ENCODE peak calls at places on chromosome 1, in four cellular contexts. One of them, this sample, is unnamed.

GRCh38 chr1:38530957-38531356 is 328.6 kb downstream of the RRAGC start:
- DNase-seq in RWPE1: no peak
- DNase-seq in ovary: no peak
- DNase-seq in lung: no peak
- DNase-seq in this sample: no peak

GRCh38 chr1:169132512-169133227 is 26.2 kb downstream of the ATP1B1 start:
- DNase-seq in ovary: no peak
- DNase-seq in RWPE1: no peak
- DNase-seq in lung: no peak
- DNase-seq in this sample: no peak

GRCh38 chr1:241413386-241413785 is 56.4 kb upstream of the RGS7 start:
- DNase-seq in RWPE1: no peak
- DNase-seq in lung: no peak
- DNase-seq in ovary: no peak
- DNase-seq in this sample: no peak

GRCh38 chr1:64938991-64939390 is 27.4 kb downstream of the JAK1 start:
- DNase-seq in ovary: no peak
- DNase-seq in RWPE1: no peak
- DNase-seq in lung: no peak
- DNase-seq in this sample: no peak

GRCh38 chr1:93186667-93187066 is 6.1 kb downstream of the CCDC18 start:
- DNase-seq in RWPE1: no peak
- DNase-seq in ovary: no peak
- DNase-seq in lung: no peak
- DNase-seq in this sample: no peak

GRCh38 chr1:29912413-29912812 is 676.1 kb downstream of the PTPRU start:
- DNase-seq in RWPE1: no peak
- DNase-seq in lung: no peak
- DNase-seq in ovary: no peak
- DNase-seq in this sample: no peak

GRCh38 chr1:9413143-9413876 is 120.6 kb downstream of the SPSB1 start:
- DNase-seq in lung: no peak
- DNase-seq in ovary: peak
- DNase-seq in RWPE1: peak
- DNase-seq in this sample: no peak

GRCh38 chr1:18646776-18647410 is 16.2 kb downstream of the PAX7 start:
- DNase-seq in ovary: no peak
- DNase-seq in RWPE1: no peak
- DNase-seq in lung: no peak
- DNase-seq in this sample: no peak

GRCh38 chr1:90716552-90717355 is at the start of gene BARHL2:
- DNase-seq in ovary: no peak
- DNase-seq in RWPE1: no peak
- DNase-seq in lung: no peak
- DNase-seq in this sample: peak

GRCh38 chr1:155978325-155978972 is at the start of gene ARHGEF2:
- DNase-seq in lung: peak
- DNase-seq in RWPE1: peak
- DNase-seq in ovary: peak
- DNase-seq in this sample: peak

GRCh38 chr1:84267476-84267875 is 34.0 kb upstream of the SAMD13 start:
- DNase-seq in lung: no peak
- DNase-seq in RWPE1: no peak
- DNase-seq in ovary: no peak
- DNase-seq in this sample: no peak

GRCh38 chr1:24261977-24262376 is 57.2 kb upstream of the GRHL3 start:
- DNase-seq in RWPE1: no peak
- DNase-seq in lung: no peak
- DNase-seq in ovary: no peak
- DNase-seq in this sample: no peak

GRCh38 chr1:201655243-201655642 is 116.3 kb downstream of the NAV1 start:
- DNase-seq in ovary: no peak
- DNase-seq in RWPE1: no peak
- DNase-seq in lung: no peak
- DNase-seq in this sample: no peak

GRCh38 chr1:244163861-244164562 is 112.9 kb downstream of the ZBTB18 start:
- DNase-seq in lung: no peak
- DNase-seq in RWPE1: peak
- DNase-seq in ovary: no peak
- DNase-seq in this sample: no peak

GRCh38 chr1:240164742-240165141 is 73.1 kb downstream of the FMN2 start:
- DNase-seq in ovary: no peak
- DNase-seq in lung: no peak
- DNase-seq in RWPE1: no peak
- DNase-seq in this sample: no peak

GRCh38 chr1:199279107-199279506 is 640.3 kb downstream of the PTPRC start:
- DNase-seq in RWPE1: no peak
- DNase-seq in lung: no peak
- DNase-seq in ovary: no peak
- DNase-seq in this sample: no peak

GRCh38 chr1:53716150-53716549 is 22.8 kb downstream of the GLIS1 start:
- DNase-seq in lung: no peak
- DNase-seq in ovary: no peak
- DNase-seq in RWPE1: no peak
- DNase-seq in this sample: no peak

GRCh38 chr1:150567341-150567716 is 12.1 kb downstream of the MCL1 start:
- DNase-seq in ovary: no peak
- DNase-seq in RWPE1: no peak
- DNase-seq in lung: no peak
- DNase-seq in this sample: no peak

GRCh38 chr1:30384286-30385245 is 338.8 kb downstream of the MATN1 start:
- DNase-seq in ovary: no peak
- DNase-seq in lung: no peak
- DNase-seq in RWPE1: no peak
- DNase-seq in this sample: no peak

GRCh38 chr1:111164151-111164550 is 24.1 kb downstream of the CEPT1 start:
- DNase-seq in ovary: no peak
- DNase-seq in RWPE1: peak
- DNase-seq in lung: no peak
- DNase-seq in this sample: no peak

GRCh38 chr1:16903054-16903453 is 7.3 kb downstream of the RNU1-2 start:
- DNase-seq in RWPE1: no peak
- DNase-seq in lung: no peak
- DNase-seq in ovary: no peak
- DNase-seq in this sample: no peak

GRCh38 chr1:26278303-26278702 is 1.6 kb upstream of the SH3BGRL3 start:
- DNase-seq in lung: peak
- DNase-seq in RWPE1: peak
- DNase-seq in ovary: no peak
- DNase-seq in this sample: no peak

GRCh38 chr1:9763914-9764313 is 59.9 kb downstream of the CLSTN1 start:
- DNase-seq in RWPE1: no peak
- DNase-seq in lung: no peak
- DNase-seq in ovary: no peak
- DNase-seq in this sample: no peak

GRCh38 chr1:58443986-58444603 is 102.4 kb downstream of the OMA1 start:
- DNase-seq in lung: no peak
- DNase-seq in RWPE1: no peak
- DNase-seq in ovary: no peak
- DNase-seq in this sample: no peak

GRCh38 chr1:234881893-234882771 is 246.5 kb downstream of the TOMM20 start:
- DNase-seq in RWPE1: no peak
- DNase-seq in ovary: no peak
- DNase-seq in lung: no peak
- DNase-seq in this sample: no peak

GRCh38 chr1:227449051-227449450 is 114.3 kb upstream of the ZNF678 start:
- DNase-seq in RWPE1: peak
- DNase-seq in lung: peak
- DNase-seq in ovary: no peak
- DNase-seq in this sample: no peak
- TF ChIP-seq CTCF in RWPE1: peak
- TF ChIP-seq CTCF in lung: no peak
- TF ChIP-seq CTCF in ovary: no peak
- TF ChIP-seq CTCF in this sample: no peak

DNA sequence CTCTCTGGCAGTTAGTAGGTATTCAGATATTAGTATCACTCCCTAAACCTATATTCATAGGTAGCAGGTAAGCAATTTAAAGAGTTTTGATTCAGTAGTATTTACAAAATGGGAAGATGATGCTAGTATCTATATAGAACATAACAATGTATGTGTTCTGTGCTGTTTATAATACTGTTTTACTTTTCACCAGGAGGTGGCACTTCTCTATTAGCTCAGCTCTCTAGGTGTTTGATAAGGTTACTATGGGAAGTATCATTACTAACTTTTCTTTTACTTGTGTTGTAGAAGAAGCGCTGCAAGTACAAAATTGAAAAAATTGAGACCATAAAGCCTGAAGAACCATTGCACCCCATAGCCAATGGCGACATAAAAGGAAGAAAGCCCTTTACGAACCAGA is 49.4 kb upstream of the FASLG start:
- DNase-seq in lung: no peak
- DNase-seq in ovary: no peak
- DNase-seq in RWPE1: peak
- DNase-seq in this sample: no peak
- TF ChIP-seq CTCF in lung: peak
- TF ChIP-seq CTCF in ovary: no peak
- TF ChIP-seq CTCF in RWPE1: peak
- TF ChIP-seq CTCF in this sample: no peak

DNA sequence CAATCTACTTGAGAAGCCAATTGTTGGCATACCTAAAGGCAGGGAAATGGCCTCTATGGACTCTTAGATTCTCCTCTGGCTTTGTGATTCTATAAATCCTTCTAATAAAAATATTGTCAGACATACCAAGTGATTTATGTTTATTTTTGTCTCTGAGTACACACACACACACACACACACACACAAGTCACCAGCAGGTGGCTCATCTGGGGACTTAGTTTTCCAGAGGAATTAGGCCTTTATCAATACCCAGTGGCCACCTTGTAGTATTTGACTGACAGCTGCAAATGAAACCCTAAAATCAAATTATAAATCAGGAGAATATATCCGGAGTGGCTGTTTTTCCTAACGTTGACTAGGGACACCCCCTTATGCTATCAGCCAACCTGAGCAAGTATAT is 258.5 kb downstream of the BRINP2 start:
- DNase-seq in RWPE1: no peak
- DNase-seq in ovary: no peak
- DNase-seq in lung: no peak
- DNase-seq in this sample: no peak
- TF ChIP-seq CTCF in RWPE1: no peak
- TF ChIP-seq CTCF in ovary: no peak
- TF ChIP-seq CTCF in lung: no peak
- TF ChIP-seq CTCF in this sample: no peak

DNA sequence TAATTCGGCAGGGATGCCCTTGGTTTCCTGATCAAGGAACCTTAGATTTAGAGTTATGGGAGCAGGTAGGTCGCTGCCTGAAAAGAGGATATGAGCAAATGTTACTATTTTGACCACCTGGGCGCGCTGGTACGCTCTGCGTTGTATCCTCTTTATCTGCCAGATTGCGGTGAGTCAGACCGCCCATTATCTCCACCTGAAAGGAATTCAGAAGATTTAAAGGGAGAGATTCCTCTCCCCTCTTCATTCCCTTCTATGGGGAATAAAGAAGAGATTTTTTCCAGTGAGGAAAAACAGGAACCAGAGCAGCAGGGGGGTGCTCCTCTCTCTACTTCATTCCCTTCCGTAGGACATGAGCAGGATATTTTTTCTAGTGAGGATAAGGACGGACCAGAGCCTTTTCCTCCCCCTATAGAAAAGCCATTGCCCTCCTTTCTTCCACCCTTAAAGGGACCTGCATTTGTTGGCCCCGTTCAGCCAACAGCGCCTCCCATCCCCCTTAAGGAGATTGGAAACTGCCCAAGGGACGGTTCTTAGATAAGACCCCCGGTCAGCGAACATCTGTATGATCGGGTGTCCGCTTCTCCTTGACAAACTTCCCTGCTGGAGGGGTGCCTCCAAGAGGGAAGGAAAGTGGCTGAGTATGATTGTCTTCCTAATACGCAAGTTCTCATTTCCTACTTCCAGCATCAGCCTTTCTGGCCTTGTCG is 34.1 kb downstream of the CLCA1 start:
- DNase-seq in RWPE1: peak
- DNase-seq in lung: no peak
- DNase-seq in ovary: peak
- DNase-seq in this sample: no peak
- TF ChIP-seq CTCF in RWPE1: no peak
- TF ChIP-seq CTCF in lung: no peak
- TF ChIP-seq CTCF in ovary: no peak
- TF ChIP-seq CTCF in this sample: no peak

GRCh38 chr1:197521118-197521739 is 253.2 kb downstream of the CRB1 start:
- DNase-seq in ovary: no peak
- DNase-seq in lung: no peak
- DNase-seq in RWPE1: peak
- DNase-seq in this sample: no peak

GRCh38 chr1:197519741-197520334 is 251.8 kb downstream of the CRB1 start:
- DNase-seq in RWPE1: peak
- DNase-seq in lung: no peak
- DNase-seq in ovary: no peak
- DNase-seq in this sample: no peak
- TF ChIP-seq CTCF in RWPE1: peak
- TF ChIP-seq CTCF in lung: no peak
- TF ChIP-seq CTCF in ovary: no peak
- TF ChIP-seq CTCF in this sample: no peak

This sample was measured in esophagus muscularis mucosa.